ENCODE peak calls at places on chromosomes 2 and 18, in ten cellular contexts. Q is globus pallidus; T is NCI-H1105; U is NCI-H2081; C is anterior cingulate cortex; B is AG20443; S is T-helper 2 cell; N is pancreas; H is stimulated activated CD4-positive, alpha-beta T cell treated with anti-CD3 and anti-CD28 coated beads, Interleukin-15, amount 100 ng/mL, for 24 hours; K is GF-D8. W is an unnamed sample.

GRCh38 chr18:9688036-9688741 is 19.9 kb upstream of the RAB31 start:
- DNase-seq in B (no peak), H (no peak), T (no peak), K (no peak), U (no peak), S (no peak), C (no peak), N (no peak), Q (no peak), W (no peak)

GRCh38 chr2:39981877-39982276 is 202.8 kb upstream of the THUMPD2 start:
- DNase-seq in T (peak; percentile 78), B (peak; percentile 21), S (no peak), K (no peak), H (no peak), Q (no peak), N (no peak), C (no peak), U (no peak), W (no peak)

GRCh38 chr2:207926133-207927076 is 98.9 kb downstream of the PLEKHM3 start:
- DNase-seq in C (no peak), B (peak; percentile 90), K (no peak), S (no peak), T (no peak), H (no peak), N (peak; percentile 59), U (no peak), Q (peak; percentile 30), W (no peak)

GRCh38 chr2:14634885-14635871 is 2.7 kb downstream of the LRATD1 start:
- DNase-seq in K (no peak), Q (peak; percentile 38), C (peak; percentile 80), U (peak; percentile 90), B (peak; percentile 84), T (peak; percentile 90), N (peak; percentile 84), H (peak; percentile 14), S (no peak), W (peak; percentile 79)

GRCh38 chr2:233100192-233100998 is 40.3 kb downstream of the INPP5D start:
- DNase-seq in N (no peak), K (no peak), T (no peak), B (no peak), C (no peak), Q (no peak), U (no peak), S (peak; percentile 42), H (peak; percentile 68), W (no peak)

GRCh38 chr2:237884681-237885080 is 25.3 kb downstream of the RAMP1 start:
- DNase-seq in K (no peak), Q (no peak), S (no peak), C (no peak), B (no peak), N (no peak), U (no peak), T (no peak), H (no peak), W (no peak)

GRCh38 chr2:69950241-69950640 is 11.2 kb downstream of the ASPRV1 start:
- DNase-seq in N (no peak), B (no peak), H (no peak), K (no peak), U (no peak), Q (no peak), T (no peak), S (no peak), C (no peak), W (no peak)

GRCh38 chr18:52009958-52010357 is 330.0 kb upstream of the DCC start:
- DNase-seq in T (no peak), U (no peak), Q (no peak), K (no peak), S (no peak), H (no peak), C (no peak), B (no peak), N (no peak), W (no peak)

GRCh38 chr2:145743016-145743415 is 1223.1 kb upstream of the ZEB2 start:
- DNase-seq in C (no peak), N (no peak), B (no peak), K (peak; percentile 24), U (no peak), H (no peak), S (no peak), Q (peak; percentile 39), T (no peak), W (no peak)

GRCh38 chr18:8657873-8658521 is 47.4 kb upstream of the MTCL1 start:
- DNase-seq in K (no peak), N (no peak), H (no peak), C (no peak), B (no peak), S (no peak), T (no peak), U (peak; percentile 17), Q (no peak), W (peak; percentile 59)

GRCh38 chr18:76821875-76822509 is 365 bp upstream of the ZNF236 start:
- DNase-seq in H (peak; percentile 69), B (peak; percentile 95), K (peak; percentile 35), C (peak; percentile 22), S (peak; percentile 60), Q (peak; percentile 59), T (peak; percentile 33), N (peak; percentile 63), U (peak; percentile 28), W (peak; percentile 33)

GRCh38 chr2:53460347-53460746 is 307.3 kb upstream of the CHAC2 start:
- DNase-seq in C (no peak), U (peak; percentile 26), K (no peak), B (no peak), S (no peak), T (no peak), H (no peak), Q (no peak), N (peak; percentile 18), W (no peak)

GRCh38 chr18:59657012-59657411 is 40.2 kb downstream of the CCBE1 start:
- DNase-seq in N (no peak), K (no peak), T (no peak), C (no peak), S (no peak), U (no peak), H (no peak), Q (no peak), B (no peak), W (no peak)

GRCh38 chr18:11320981-11321380 is 171.6 kb upstream of the PIEZO2 start:
- DNase-seq in N (no peak), B (peak; percentile 72), T (no peak), Q (no peak), K (no peak), U (no peak), S (no peak), H (no peak), C (no peak), W (no peak)

GRCh38 chr2:23239374-23239773 is 145.6 kb upstream of the KLHL29 start:
- DNase-seq in B (no peak), K (no peak), H (no peak), U (no peak), Q (no peak), T (no peak), S (no peak), N (no peak), C (no peak), W (no peak)

GRCh38 chr2:71474116-71474743 is 20.9 kb downstream of the DYSF start:
- DNase-seq in U (no peak), N (no peak), T (no peak), S (no peak), B (no peak), H (no peak), Q (no peak), C (no peak), K (no peak), W (no peak)

GRCh38 chr18:55398858-55399257 is 189.1 kb downstream of the TCF4 start:
- DNase-seq in C (no peak), T (no peak), U (no peak), B (no peak), N (no peak), S (no peak), H (no peak), K (no peak), Q (no peak), W (no peak)

GRCh38 chr2:22729466-22729865 is 655.5 kb upstream of the KLHL29 start:
- DNase-seq in Q (no peak), H (no peak), T (no peak), B (no peak), S (no peak), C (no peak), N (no peak), U (no peak), K (no peak), W (no peak)